ENCODE peak calls at places on chromosomes 13 and 19, in nine cellular contexts. One of them, this sample, is unnamed.

GRCh38 chr13:75318138-75318833 is 163.7 kb downstream of the TBC1D4 start:
- DNase-seq in NCI-H2029: no peak
- DNase-seq in uterus: no peak
- DNase-seq in body of pancreas: no peak
- DNase-seq in adipocyte: no peak
- DNase-seq in HT1080: no peak
- DNase-seq in stimulated activated CD8-positive, alpha-beta memory T cell treated with anti-CD3 and anti-CD28 coated beads, Interleukin-12 subunit alpha, Interleukin-12 subunit beta, amount 100 ng/mL, for 1 hour: no peak
- DNase-seq in activated B cell treated with CpG ODN at 0.5 μM for 24 hours: no peak
- DNase-seq in Kasumi-1: no peak
- DNase-seq in this sample: no peak

GRCh38 chr19:12077375-12077774 is 12.8 kb downstream of the ZNF844 start:
- DNase-seq in NCI-H2029: no peak
- DNase-seq in uterus: no peak
- DNase-seq in body of pancreas: no peak
- DNase-seq in adipocyte: no peak
- DNase-seq in HT1080: no peak
- DNase-seq in stimulated activated CD8-positive, alpha-beta memory T cell treated with anti-CD3 and anti-CD28 coated beads, Interleukin-12 subunit alpha, Interleukin-12 subunit beta, amount 100 ng/mL, for 1 hour: no peak
- DNase-seq in activated B cell treated with CpG ODN at 0.5 μM for 24 hours: no peak
- DNase-seq in Kasumi-1: no peak
- DNase-seq in this sample: no peak

GRCh38 chr13:105442941-105443340 is 1092.5 kb downstream of the EFNB2 start:
- DNase-seq in NCI-H2029: no peak
- DNase-seq in uterus: no peak
- DNase-seq in body of pancreas: no peak
- DNase-seq in adipocyte: peak; percentile 99
- DNase-seq in HT1080: peak; percentile 94
- DNase-seq in stimulated activated CD8-positive, alpha-beta memory T cell treated with anti-CD3 and anti-CD28 coated beads, Interleukin-12 subunit alpha, Interleukin-12 subunit beta, amount 100 ng/mL, for 1 hour: no peak
- DNase-seq in activated B cell treated with CpG ODN at 0.5 μM for 24 hours: no peak
- DNase-seq in Kasumi-1: no peak
- DNase-seq in this sample: peak; percentile 7

GRCh38 chr19:3910105-3910504 is 22.8 kb upstream of the NMRK2 start:
- DNase-seq in NCI-H2029: no peak
- DNase-seq in uterus: no peak
- DNase-seq in body of pancreas: no peak
- DNase-seq in adipocyte: no peak
- DNase-seq in HT1080: no peak
- DNase-seq in stimulated activated CD8-positive, alpha-beta memory T cell treated with anti-CD3 and anti-CD28 coated beads, Interleukin-12 subunit alpha, Interleukin-12 subunit beta, amount 100 ng/mL, for 1 hour: no peak
- DNase-seq in activated B cell treated with CpG ODN at 0.5 μM for 24 hours: no peak
- DNase-seq in Kasumi-1: no peak
- DNase-seq in this sample: no peak

GRCh38 chr13:110923086-110923485 is 8.2 kb upstream of the ANKRD10 start:
- DNase-seq in NCI-H2029: no peak
- DNase-seq in uterus: no peak
- DNase-seq in body of pancreas: no peak
- DNase-seq in adipocyte: no peak
- DNase-seq in HT1080: no peak
- DNase-seq in stimulated activated CD8-positive, alpha-beta memory T cell treated with anti-CD3 and anti-CD28 coated beads, Interleukin-12 subunit alpha, Interleukin-12 subunit beta, amount 100 ng/mL, for 1 hour: no peak
- DNase-seq in activated B cell treated with CpG ODN at 0.5 μM for 24 hours: no peak
- DNase-seq in Kasumi-1: no peak
- DNase-seq in this sample: no peak

GRCh38 chr19:799076-799881 is 2.0 kb downstream of the PTBP1 start:
- DNase-seq in NCI-H2029: no peak
- DNase-seq in uterus: no peak
- DNase-seq in body of pancreas: no peak
- DNase-seq in adipocyte: peak; percentile 72
- DNase-seq in HT1080: peak; percentile 43
- DNase-seq in stimulated activated CD8-positive, alpha-beta memory T cell treated with anti-CD3 and anti-CD28 coated beads, Interleukin-12 subunit alpha, Interleukin-12 subunit beta, amount 100 ng/mL, for 1 hour: no peak
- DNase-seq in activated B cell treated with CpG ODN at 0.5 μM for 24 hours: no peak
- DNase-seq in Kasumi-1: no peak
- DNase-seq in this sample: no peak

GRCh38 chr19:42088471-42089190 is 12.7 kb downstream of the ZNF574 start:
- DNase-seq in NCI-H2029: no peak
- DNase-seq in uterus: no peak
- DNase-seq in body of pancreas: no peak
- DNase-seq in adipocyte: peak; percentile 58
- DNase-seq in HT1080: peak; percentile 87
- DNase-seq in stimulated activated CD8-positive, alpha-beta memory T cell treated with anti-CD3 and anti-CD28 coated beads, Interleukin-12 subunit alpha, Interleukin-12 subunit beta, amount 100 ng/mL, for 1 hour: no peak
- DNase-seq in activated B cell treated with CpG ODN at 0.5 μM for 24 hours: no peak
- DNase-seq in Kasumi-1: no peak
- DNase-seq in this sample: peak; percentile 88

GRCh38 chr19:42068756-42069571 is 1.0 kb downstream of the GRIK5 start:
- DNase-seq in NCI-H2029: no peak
- DNase-seq in uterus: no peak
- DNase-seq in body of pancreas: no peak
- DNase-seq in adipocyte: no peak
- DNase-seq in HT1080: no peak
- DNase-seq in stimulated activated CD8-positive, alpha-beta memory T cell treated with anti-CD3 and anti-CD28 coated beads, Interleukin-12 subunit alpha, Interleukin-12 subunit beta, amount 100 ng/mL, for 1 hour: no peak
- DNase-seq in activated B cell treated with CpG ODN at 0.5 μM for 24 hours: no peak
- DNase-seq in Kasumi-1: peak; percentile 64
- DNase-seq in this sample: no peak

GRCh38 chr13:114089341-114089740 is 43.1 kb downstream of the RASA3 start:
- DNase-seq in NCI-H2029: no peak
- DNase-seq in uterus: peak; percentile 6
- DNase-seq in body of pancreas: peak; percentile 8
- DNase-seq in adipocyte: no peak
- DNase-seq in HT1080: no peak
- DNase-seq in stimulated activated CD8-positive, alpha-beta memory T cell treated with anti-CD3 and anti-CD28 coated beads, Interleukin-12 subunit alpha, Interleukin-12 subunit beta, amount 100 ng/mL, for 1 hour: no peak
- DNase-seq in activated B cell treated with CpG ODN at 0.5 μM for 24 hours: no peak
- DNase-seq in Kasumi-1: no peak
- DNase-seq in this sample: no peak

GRCh38 chr13:83884141-83884540 is 1.9 kb upstream of the SLITRK1 start:
- DNase-seq in NCI-H2029: no peak
- DNase-seq in uterus: no peak
- DNase-seq in body of pancreas: no peak
- DNase-seq in adipocyte: peak; percentile 36
- DNase-seq in HT1080: no peak
- DNase-seq in stimulated activated CD8-positive, alpha-beta memory T cell treated with anti-CD3 and anti-CD28 coated beads, Interleukin-12 subunit alpha, Interleukin-12 subunit beta, amount 100 ng/mL, for 1 hour: no peak
- DNase-seq in activated B cell treated with CpG ODN at 0.5 μM for 24 hours: no peak
- DNase-seq in Kasumi-1: no peak
- DNase-seq in this sample: peak; percentile 28

GRCh38 chr13:59658736-59659330 is 504.9 kb downstream of the DIAPH3 start:
- DNase-seq in NCI-H2029: no peak
- DNase-seq in uterus: no peak
- DNase-seq in body of pancreas: no peak
- DNase-seq in adipocyte: no peak
- DNase-seq in HT1080: no peak
- DNase-seq in stimulated activated CD8-positive, alpha-beta memory T cell treated with anti-CD3 and anti-CD28 coated beads, Interleukin-12 subunit alpha, Interleukin-12 subunit beta, amount 100 ng/mL, for 1 hour: no peak
- DNase-seq in activated B cell treated with CpG ODN at 0.5 μM for 24 hours: no peak
- DNase-seq in Kasumi-1: no peak
- DNase-seq in this sample: no peak

GRCh38 chr13:36839281-36839680 is 20.3 kb downstream of the RFXAP start:
- DNase-seq in NCI-H2029: no peak
- DNase-seq in uterus: no peak
- DNase-seq in body of pancreas: no peak
- DNase-seq in adipocyte: no peak
- DNase-seq in HT1080: no peak
- DNase-seq in stimulated activated CD8-positive, alpha-beta memory T cell treated with anti-CD3 and anti-CD28 coated beads, Interleukin-12 subunit alpha, Interleukin-12 subunit beta, amount 100 ng/mL, for 1 hour: no peak
- DNase-seq in activated B cell treated with CpG ODN at 0.5 μM for 24 hours: no peak
- DNase-seq in Kasumi-1: no peak
- DNase-seq in this sample: no peak